ENCODE peak calls at places on chromosome 7, in six cellular contexts. E, O, U, A, K and F are unnamed samples. For H3K4me1, the result is how much of the 10 kb centered on the place peaks cover.

GRCh38 chr7:156096806-156097538 is 284.7 kb upstream of the SHH start:
- DNase-seq in E (no peak), O (no peak), U (no peak), A (no peak), K (no peak), F (no peak)

GRCh38 chr7:5276611-5277010 is 6.1 kb upstream of the SLC29A4 start:
- DNase-seq in E (no peak), O (no peak), U (no peak), A (no peak), K (no peak), F (no peak)

GRCh38 chr7:148630078-148630477 is 39.5 kb downstream of the C7orf33 start:
- DNase-seq in E (no peak), O (no peak), U (no peak), A (no peak), K (no peak), F (no peak)

GRCh38 chr7:115704884-115705283 is 325.7 kb downstream of the TFEC start:
- DNase-seq in E (no peak), O (no peak), U (no peak), A (no peak), K (no peak), F (no peak)

GRCh38 chr7:49174396-49174795 is 250.0 kb downstream of the CDC14C start:
- DNase-seq in E (no peak), O (no peak), U (no peak), A (no peak), K (no peak), F (no peak)

GRCh38 chr7:45199506-45199905 is 41.9 kb downstream of the RAMP3 start:
- DNase-seq in E (no peak), O (no peak), U (no peak), A (no peak), K (no peak), F (no peak)

GRCh38 chr7:154253810-154254209 is 201.6 kb downstream of the DPP6 start:
- DNase-seq in E (no peak), O (no peak), U (no peak), A (no peak), K (no peak), F (no peak)

GRCh38 chr7:7719235-7719634 is 828 bp upstream of the RPA3 start:
- DNase-seq in E (peak), O (peak), U (no peak), A (peak), K (peak), F (peak)

GRCh38 chr7:25789701-25790240 is 362.2 kb upstream of the NFE2L3 start:
- DNase-seq in E (no peak), O (no peak), U (no peak), A (peak), K (no peak), F (no peak)

GRCh38 chr7:6705959-6706665 is 635 bp downstream of the ZNF12 start:
- DNase-seq in E (peak), O (no peak), U (peak), A (peak), K (peak), F (peak)

GRCh38 chr7:20574784-20575757 is 40.4 kb upstream of the ABCB5 start:
- DNase-seq in E (no peak), O (no peak), U (no peak), A (no peak), K (no peak), F (no peak)

GRCh38 chr7:151819826-151820225 is 57.1 kb downstream of the PRKAG2 start:
- DNase-seq in E (no peak), O (no peak), U (no peak), A (no peak), K (no peak), F (no peak)

GRCh38 chr7:25887266-25887665 is 264.7 kb upstream of the NFE2L3 start:
- DNase-seq in E (no peak), O (no peak), U (no peak), A (no peak), K (no peak), F (no peak)

GRCh38 chr7:131100357-131101054 is 227.2 kb upstream of the MKLN1 start:
- DNase-seq in E (no peak), O (no peak), U (no peak), A (no peak), K (no peak), F (no peak)

GRCh38 chr7:886626-887487 is 10.5 kb downstream of the GET4 start:
- DNase-seq in E (no peak), O (peak), U (no peak), A (no peak), K (no peak), F (peak)

GRCh38 chr7:1849351-1849951 is 179.4 kb downstream of the ELFN1 start:
- DNase-seq in E (no peak), O (peak), U (no peak), A (no peak), K (no peak), F (peak)

GRCh38 chr7:76216683-76217082 is 15.0 kb downstream of the SRRM3 start:
- DNase-seq in E (no peak), O (no peak), U (no peak), A (no peak), K (no peak), F (no peak)

GRCh38 chr7:112076309-112076708 is 129.9 kb downstream of the DOCK4 start:
- DNase-seq in E (no peak), O (no peak), U (no peak), A (no peak), K (no peak), F (no peak)

GRCh38 chr7:56092789-56093531 is at the start of gene PHKG1:
- DNase-seq in E (peak), O (peak), U (peak), A (peak), K (peak), F (peak)

GRCh38 chr7:143360788-143361551 is 1.5 kb downstream of the FAM131B start:
- DNase-seq in E (no peak), O (peak), U (peak), A (no peak), K (no peak), F (no peak)

GRCh38 chr7:909358-910329 is 33.3 kb downstream of the GET4 start:
- DNase-seq in E (peak), O (peak), U (no peak), A (no peak), K (no peak), F (peak)

GRCh38 chr7:144036302-144036858 is 12.4 kb upstream of the OR2A5 start:
- DNase-seq in E (no peak), O (no peak), U (no peak), A (no peak), K (no peak), F (no peak)

GRCh38 chr7:155665957-155666287 is 21.5 kb downstream of the RBM33 start:
- DNase-seq in E (peak), O (no peak), U (no peak), A (peak), K (no peak), F (no peak)

GRCh38 chr7:30908681-30909080 is 3.0 kb upstream of the AQP1 start:
- DNase-seq in E (no peak), O (no peak), U (no peak), A (peak), K (no peak), F (no peak)
- TF ChIP-seq CTCF in E (no peak), O (no peak), U (peak), A (peak), K (peak), F (no peak)

GRCh38 chr7:66925255-66925654 is 4.2 kb downstream of the TMEM248 start:
- DNase-seq in E (no peak), O (no peak), U (no peak), A (no peak), K (peak), F (no peak)
- H3K4me1 ChIP-seq in E (under half), O (half or more), U (under half), A (under half), K (half or more), F (half or more)

GRCh38 chr7:31129067-31129466 is 77.0 kb downstream of the ADCYAP1R1 start:
- DNase-seq in E (no peak), O (no peak), U (no peak), A (no peak), K (no peak), F (no peak)
- TF ChIP-seq CTCF in E (no peak), O (no peak), U (peak), A (peak), K (peak), F (no peak)

DNA sequence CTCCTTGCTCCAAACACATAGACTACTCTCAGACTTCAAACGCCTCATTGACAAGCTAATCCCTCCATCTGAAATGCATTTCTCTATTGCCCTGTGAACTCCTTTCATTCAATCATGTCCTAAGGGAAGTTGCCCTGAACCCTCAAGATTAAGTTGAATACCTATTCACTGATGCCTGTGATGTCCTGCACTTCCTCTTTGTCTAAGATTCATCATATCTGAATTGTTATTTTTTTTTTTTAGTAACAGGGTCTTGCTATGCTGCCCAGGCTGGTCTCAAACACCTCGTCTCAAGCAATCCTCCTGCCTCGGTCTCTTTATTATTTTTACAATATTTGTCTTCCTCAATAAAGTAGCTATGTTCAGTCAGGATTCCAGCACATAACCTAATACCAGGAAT is 3.2 kb downstream of the PSMA2 start:
- DNase-seq in E (no peak), O (no peak), U (no peak), A (no peak), K (no peak), F (no peak)
- H3K4me1 ChIP-seq in E (under half), O (under half), U (under half), A (under half), K (under half), F (under half)

DNA sequence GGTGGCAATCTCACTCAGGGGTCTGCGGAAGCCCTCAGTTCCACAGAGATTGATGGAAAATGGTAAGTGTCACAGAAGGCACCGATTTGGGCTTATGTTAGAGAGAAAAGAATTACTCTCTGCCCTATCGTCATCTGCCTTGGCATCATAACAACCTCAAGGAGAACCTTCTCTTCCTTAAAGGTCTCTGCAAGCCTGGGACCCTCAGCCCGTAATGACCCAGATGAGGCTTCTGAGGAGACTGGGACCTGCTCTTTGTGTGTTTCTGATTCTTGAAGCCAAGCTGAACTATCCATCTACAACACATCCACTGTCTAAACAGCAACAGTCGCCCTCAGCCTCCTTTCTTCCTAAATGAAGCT is 263.1 kb upstream of the AOAH start:
- DNase-seq in E (no peak), O (no peak), U (no peak), A (no peak), K (no peak), F (no peak)
- TF ChIP-seq CTCF in E (peak), O (no peak), U (no peak), A (no peak), K (no peak), F (no peak)